ENCODE peak calls at places on chromosomes 12 and 14, in seven cellular contexts. One of them, this sample, is unnamed. For H3K4me1 and H3K9me3, the result is how much of the 10 kb centered on the place peaks cover.

GRCh38 chr14:24481622-24482324 is 26.3 kb downstream of the CMA1 start:
- DNase-seq in mammary epithelial cell: peak
- DNase-seq in endodermal cell: peak
- DNase-seq in thoracic aorta: no peak
- DNase-seq in HepG2: peak
- DNase-seq in stomach: peak
- DNase-seq in tibial artery: no peak
- DNase-seq in this sample: peak

GRCh38 chr12:39354955-39355354 is 88.0 kb downstream of the KIF21A start:
- DNase-seq in HepG2: no peak
- DNase-seq in mammary epithelial cell: peak
- DNase-seq in endodermal cell: no peak
- DNase-seq in stomach: no peak
- DNase-seq in tibial artery: no peak
- DNase-seq in thoracic aorta: no peak
- DNase-seq in this sample: no peak

GRCh38 chr12:110579889-110580253 is 3.2 kb downstream of the PPTC7 start:
- DNase-seq in thoracic aorta: no peak
- DNase-seq in endodermal cell: no peak
- DNase-seq in mammary epithelial cell: no peak
- DNase-seq in tibial artery: no peak
- DNase-seq in HepG2: no peak
- DNase-seq in stomach: no peak
- DNase-seq in this sample: no peak

GRCh38 chr12:77325505-77325904 is 260.1 kb upstream of the E2F7 start:
- DNase-seq in stomach: no peak
- DNase-seq in HepG2: no peak
- DNase-seq in mammary epithelial cell: no peak
- DNase-seq in endodermal cell: peak
- DNase-seq in thoracic aorta: no peak
- DNase-seq in tibial artery: no peak
- DNase-seq in this sample: no peak

GRCh38 chr12:103811791-103812190 is 29.2 kb downstream of the NT5DC3 start:
- DNase-seq in stomach: no peak
- DNase-seq in mammary epithelial cell: no peak
- DNase-seq in tibial artery: no peak
- DNase-seq in HepG2: no peak
- DNase-seq in endodermal cell: no peak
- DNase-seq in thoracic aorta: no peak
- DNase-seq in this sample: no peak

GRCh38 chr12:29754235-29755189 is 29.2 kb downstream of the TMTC1 start:
- DNase-seq in stomach: no peak
- DNase-seq in endodermal cell: no peak
- DNase-seq in tibial artery: no peak
- DNase-seq in thoracic aorta: no peak
- DNase-seq in HepG2: no peak
- DNase-seq in mammary epithelial cell: no peak
- DNase-seq in this sample: no peak

GRCh38 chr12:106243620-106244019 is 4.2 kb downstream of the CKAP4 start:
- DNase-seq in tibial artery: no peak
- DNase-seq in mammary epithelial cell: no peak
- DNase-seq in HepG2: no peak
- DNase-seq in stomach: no peak
- DNase-seq in endodermal cell: no peak
- DNase-seq in thoracic aorta: no peak
- DNase-seq in this sample: no peak

GRCh38 chr14:101408077-101408831 is 153.0 kb upstream of the DIO3 start:
- DNase-seq in stomach: no peak
- DNase-seq in tibial artery: peak
- DNase-seq in mammary epithelial cell: no peak
- DNase-seq in HepG2: no peak
- DNase-seq in thoracic aorta: no peak
- DNase-seq in endodermal cell: no peak
- DNase-seq in this sample: no peak

GRCh38 chr12:124842800-124843510 is 20.7 kb downstream of the SCARB1 start:
- DNase-seq in HepG2: no peak
- DNase-seq in mammary epithelial cell: no peak
- DNase-seq in thoracic aorta: no peak
- DNase-seq in endodermal cell: no peak
- DNase-seq in stomach: no peak
- DNase-seq in tibial artery: no peak
- DNase-seq in this sample: no peak

GRCh38 chr14:93103392-93104080 is 12.2 kb downstream of the ITPK1 start:
- DNase-seq in endodermal cell: no peak
- DNase-seq in HepG2: no peak
- DNase-seq in tibial artery: no peak
- DNase-seq in mammary epithelial cell: peak
- DNase-seq in stomach: peak
- DNase-seq in thoracic aorta: no peak
- DNase-seq in this sample: no peak

GRCh38 chr12:124120718-124121117 is 147.7 kb downstream of the ZNF664 start:
- DNase-seq in mammary epithelial cell: no peak
- DNase-seq in tibial artery: no peak
- DNase-seq in HepG2: no peak
- DNase-seq in endodermal cell: no peak
- DNase-seq in thoracic aorta: no peak
- DNase-seq in stomach: no peak
- DNase-seq in this sample: no peak

GRCh38 chr12:107929436-107929835 is 154.9 kb downstream of the ASCL4 start:
- DNase-seq in HepG2: peak
- DNase-seq in stomach: no peak
- DNase-seq in mammary epithelial cell: peak
- DNase-seq in thoracic aorta: no peak
- DNase-seq in endodermal cell: peak
- DNase-seq in tibial artery: no peak
- DNase-seq in this sample: no peak

GRCh38 chr14:54450535-54450934 is 9.4 kb upstream of the CNIH1 start:
- DNase-seq in mammary epithelial cell: peak
- DNase-seq in tibial artery: no peak
- DNase-seq in endodermal cell: no peak
- DNase-seq in HepG2: no peak
- DNase-seq in thoracic aorta: no peak
- DNase-seq in stomach: no peak
- DNase-seq in this sample: no peak

GRCh38 chr12:70268972-70269371 is 25.7 kb downstream of the CNOT2 start:
- DNase-seq in HepG2: no peak
- DNase-seq in endodermal cell: no peak
- DNase-seq in thoracic aorta: no peak
- DNase-seq in tibial artery: no peak
- DNase-seq in stomach: no peak
- DNase-seq in mammary epithelial cell: no peak
- DNase-seq in this sample: no peak

GRCh38 chr12:34218193-34219045 is 196.1 kb downstream of the ALG10 start:
- DNase-seq in endodermal cell: peak
- DNase-seq in thoracic aorta: no peak
- DNase-seq in tibial artery: no peak
- DNase-seq in HepG2: peak
- DNase-seq in mammary epithelial cell: peak
- DNase-seq in stomach: peak
- DNase-seq in this sample: peak

GRCh38 chr14:91114079-91115065 is 499 bp downstream of the DGLUCY start:
- DNase-seq in stomach: peak
- DNase-seq in mammary epithelial cell: peak
- DNase-seq in thoracic aorta: no peak
- DNase-seq in HepG2: peak
- DNase-seq in tibial artery: peak
- DNase-seq in endodermal cell: peak
- DNase-seq in this sample: peak

GRCh38 chr14:91117960-91118359 is 4.1 kb downstream of the DGLUCY start:
- DNase-seq in HepG2: no peak
- DNase-seq in endodermal cell: no peak
- DNase-seq in thoracic aorta: no peak
- DNase-seq in tibial artery: no peak
- DNase-seq in stomach: no peak
- DNase-seq in mammary epithelial cell: no peak
- DNase-seq in this sample: no peak

GRCh38 chr14:91118511-91119068 is 4.7 kb downstream of the DGLUCY start:
- DNase-seq in endodermal cell: no peak
- DNase-seq in stomach: no peak
- DNase-seq in HepG2: no peak
- DNase-seq in thoracic aorta: no peak
- DNase-seq in mammary epithelial cell: no peak
- DNase-seq in tibial artery: no peak
- DNase-seq in this sample: no peak

GRCh38 chr14:91115986-91116385 is 2.1 kb downstream of the DGLUCY start:
- DNase-seq in endodermal cell: no peak
- DNase-seq in mammary epithelial cell: no peak
- DNase-seq in tibial artery: no peak
- DNase-seq in thoracic aorta: no peak
- DNase-seq in stomach: peak
- DNase-seq in HepG2: no peak
- DNase-seq in this sample: no peak

DNA sequence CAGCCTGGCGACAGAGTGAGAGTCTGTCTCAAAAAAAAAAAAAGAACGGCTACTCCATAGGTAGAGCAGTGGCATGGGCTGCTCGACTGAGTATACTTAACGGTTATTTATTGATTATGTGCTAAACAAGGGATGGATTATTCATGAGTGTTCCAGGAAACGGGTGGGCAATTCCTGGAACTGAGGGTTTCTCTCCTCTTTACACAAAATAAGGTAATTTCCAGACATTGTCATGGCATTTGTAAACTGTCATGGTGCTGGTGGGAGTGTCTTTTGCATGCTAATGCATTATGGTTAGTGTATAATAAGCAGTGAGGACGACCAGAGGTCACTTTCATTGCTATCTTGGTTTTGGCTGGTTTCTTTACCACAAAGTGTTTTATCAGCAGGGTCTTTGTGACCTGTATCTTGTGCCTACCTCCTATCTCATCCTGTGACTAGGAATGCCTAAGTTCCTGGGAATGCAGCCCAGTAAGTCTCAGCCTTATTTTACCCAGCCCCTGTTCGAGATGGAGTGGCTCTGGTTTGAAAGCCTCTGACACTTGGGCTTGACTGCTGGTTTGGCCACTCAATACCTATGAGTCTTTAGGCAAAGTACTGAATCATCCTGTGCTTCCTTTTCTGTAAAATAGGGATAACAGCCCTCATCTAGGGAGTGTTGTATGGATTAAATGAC is 3.2 kb downstream of the DGLUCY start:
- DNase-seq in stomach: no peak
- DNase-seq in mammary epithelial cell: no peak
- DNase-seq in HepG2: no peak
- DNase-seq in tibial artery: no peak
- DNase-seq in thoracic aorta: no peak
- DNase-seq in endodermal cell: no peak
- DNase-seq in this sample: no peak
- H3K4me1 ChIP-seq in stomach: under half
- H3K4me1 ChIP-seq in mammary epithelial cell: under half
- H3K4me1 ChIP-seq in HepG2: half or more
- H3K4me1 ChIP-seq in tibial artery: under half
- H3K4me1 ChIP-seq in thoracic aorta: under half
- H3K4me1 ChIP-seq in endodermal cell: under half
- H3K4me1 ChIP-seq in this sample: under half

GRCh38 chr12:96343347-96343954 is 56.8 kb downstream of the CDK17 start:
- DNase-seq in stomach: no peak
- DNase-seq in thoracic aorta: no peak
- DNase-seq in mammary epithelial cell: peak
- DNase-seq in endodermal cell: no peak
- DNase-seq in HepG2: no peak
- DNase-seq in tibial artery: no peak
- DNase-seq in this sample: no peak
- H3K9me3 ChIP-seq in stomach: under half
- H3K9me3 ChIP-seq in thoracic aorta: under half
- H3K9me3 ChIP-seq in mammary epithelial cell: under half
- H3K9me3 ChIP-seq in endodermal cell: under half
- H3K9me3 ChIP-seq in HepG2: under half
- H3K9me3 ChIP-seq in tibial artery: under half
- H3K9me3 ChIP-seq in this sample: under half

GRCh38 chr14:76773188-76773885 is 12.1 kb downstream of the VASH1 start:
- DNase-seq in endodermal cell: peak
- DNase-seq in HepG2: peak
- DNase-seq in thoracic aorta: peak
- DNase-seq in tibial artery: peak
- DNase-seq in stomach: no peak
- DNase-seq in mammary epithelial cell: peak
- DNase-seq in this sample: no peak
- H3K4me1 ChIP-seq in endodermal cell: under half
- H3K4me1 ChIP-seq in HepG2: under half
- H3K4me1 ChIP-seq in thoracic aorta: half or more
- H3K4me1 ChIP-seq in tibial artery: under half
- H3K4me1 ChIP-seq in stomach: under half
- H3K4me1 ChIP-seq in mammary epithelial cell: under half
- H3K4me1 ChIP-seq in this sample: under half

DNA sequence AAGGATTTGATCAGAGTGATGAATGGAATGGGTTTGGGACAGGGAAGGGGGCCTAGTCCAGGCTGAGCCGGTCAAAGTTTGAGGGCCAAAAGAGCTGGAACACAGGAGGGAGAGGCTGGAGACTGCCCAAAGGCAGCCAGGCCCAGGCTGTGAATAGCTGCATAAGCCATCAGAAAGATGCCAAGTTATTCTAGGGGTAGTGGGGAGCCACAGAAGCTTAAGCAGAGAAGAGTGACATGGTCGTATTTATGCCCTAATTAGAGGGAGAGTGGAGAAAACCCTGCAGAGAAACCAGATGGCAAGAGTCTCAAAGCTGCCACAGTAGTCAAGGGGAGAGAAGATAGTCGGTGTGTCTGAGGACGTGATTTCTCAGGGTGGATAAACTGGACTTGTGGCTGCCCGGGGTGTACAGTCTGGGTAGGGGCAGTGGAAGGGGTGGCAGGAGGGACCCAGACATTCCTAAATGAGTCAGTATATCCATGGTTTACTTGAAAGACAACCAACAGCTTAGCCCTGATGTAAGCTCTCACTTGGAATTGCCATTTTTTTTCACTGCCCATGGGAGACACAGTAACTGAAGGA is 99.2 kb downstream of the PRICKLE1 start:
- DNase-seq in endodermal cell: no peak
- DNase-seq in stomach: no peak
- DNase-seq in mammary epithelial cell: no peak
- DNase-seq in tibial artery: no peak
- DNase-seq in thoracic aorta: no peak
- DNase-seq in HepG2: no peak
- DNase-seq in this sample: no peak
- H3K9me3 ChIP-seq in endodermal cell: under half
- H3K9me3 ChIP-seq in stomach: under half
- H3K9me3 ChIP-seq in mammary epithelial cell: under half
- H3K9me3 ChIP-seq in tibial artery: under half
- H3K9me3 ChIP-seq in thoracic aorta: under half
- H3K9me3 ChIP-seq in HepG2: under half
- H3K9me3 ChIP-seq in this sample: under half

GRCh38 chr12:94592080-94592479 is 58.3 kb downstream of the TMCC3 start:
- DNase-seq in mammary epithelial cell: peak
- DNase-seq in thoracic aorta: no peak
- DNase-seq in HepG2: no peak
- DNase-seq in endodermal cell: no peak
- DNase-seq in stomach: no peak
- DNase-seq in tibial artery: no peak
- DNase-seq in this sample: no peak

GRCh38 chr12:94590428-94590827 is 59.9 kb downstream of the TMCC3 start:
- DNase-seq in endodermal cell: peak
- DNase-seq in thoracic aorta: no peak
- DNase-seq in HepG2: no peak
- DNase-seq in tibial artery: no peak
- DNase-seq in stomach: peak
- DNase-seq in mammary epithelial cell: no peak
- DNase-seq in this sample: no peak

GRCh38 chr12:94587266-94588241 is 62.8 kb downstream of the TMCC3 start:
- DNase-seq in mammary epithelial cell: no peak
- DNase-seq in thoracic aorta: no peak
- DNase-seq in endodermal cell: no peak
- DNase-seq in tibial artery: no peak
- DNase-seq in stomach: no peak
- DNase-seq in HepG2: no peak
- DNase-seq in this sample: no peak

GRCh38 chr12:94588271-94588785 is 62.0 kb downstream of the TMCC3 start:
- DNase-seq in endodermal cell: no peak
- DNase-seq in thoracic aorta: no peak
- DNase-seq in HepG2: no peak
- DNase-seq in stomach: no peak
- DNase-seq in mammary epithelial cell: no peak
- DNase-seq in tibial artery: no peak
- DNase-seq in this sample: no peak

GRCh38 chr12:94589591-94590001 is 60.8 kb downstream of the TMCC3 start:
- DNase-seq in tibial artery: no peak
- DNase-seq in HepG2: no peak
- DNase-seq in endodermal cell: no peak
- DNase-seq in thoracic aorta: no peak
- DNase-seq in mammary epithelial cell: peak
- DNase-seq in stomach: no peak
- DNase-seq in this sample: no peak
- H3K4me1 ChIP-seq in tibial artery: under half
- H3K4me1 ChIP-seq in HepG2: under half
- H3K4me1 ChIP-seq in endodermal cell: under half
- H3K4me1 ChIP-seq in thoracic aorta: under half
- H3K4me1 ChIP-seq in mammary epithelial cell: under half
- H3K4me1 ChIP-seq in stomach: under half
- H3K4me1 ChIP-seq in this sample: under half

This sample was measured in naive thymus-derived CD4-positive, alpha-beta T cell.